ENCODE peak calls at places on chromosome 18, in five cellular contexts. P, S, A, W and Q are unnamed samples.

GRCh38 chr18:36589857-36590543 is 238.8 kb downstream of the TPGS2 start:
- DNase-seq in S (no peak), W (no peak), A (no peak), P (no peak), Q (no peak)

GRCh38 chr18:7521226-7521856 is 45.8 kb upstream of the PTPRM start:
- DNase-seq in S (no peak), W (no peak), A (no peak), P (no peak), Q (no peak)

GRCh38 chr18:61606759-61607158 is 273.5 kb downstream of the CDH20 start:
- DNase-seq in S (no peak), P (peak; percentile 66), W (no peak), A (peak; percentile 92), Q (no peak)

GRCh38 chr18:35917043-35917442 is 55.4 kb upstream of the RMP24 start:
- DNase-seq in A (no peak), S (no peak), P (no peak), W (no peak), Q (no peak)

GRCh38 chr18:67285583-67285982 is 230.9 kb downstream of the DSEL start:
- DNase-seq in S (no peak), P (no peak), A (no peak), W (no peak), Q (no peak)

GRCh38 chr18:66603941-66604627 is at the start of gene CDH19:
- DNase-seq in S (no peak), W (no peak), A (no peak), P (peak; percentile 94), Q (no peak)

GRCh38 chr18:62183578-62184195 is 3.2 kb downstream of the PIGN start:
- DNase-seq in W (no peak), S (no peak), A (peak; percentile 72), P (no peak), Q (no peak)

GRCh38 chr18:23106575-23106974 is 28.7 kb upstream of the CABLES1 start:
- DNase-seq in S (no peak), P (peak; percentile 81), W (no peak), A (peak; percentile 93), Q (no peak)

GRCh38 chr18:74577019-74577418 is 20.7 kb upstream of the ZNF407 start:
- DNase-seq in P (no peak), W (no peak), S (no peak), A (no peak), Q (no peak)

GRCh38 chr18:36312806-36313395 is 15.4 kb downstream of the FHOD3 start:
- DNase-seq in W (no peak), S (no peak), A (no peak), P (no peak), Q (peak; percentile 25)

DNA sequence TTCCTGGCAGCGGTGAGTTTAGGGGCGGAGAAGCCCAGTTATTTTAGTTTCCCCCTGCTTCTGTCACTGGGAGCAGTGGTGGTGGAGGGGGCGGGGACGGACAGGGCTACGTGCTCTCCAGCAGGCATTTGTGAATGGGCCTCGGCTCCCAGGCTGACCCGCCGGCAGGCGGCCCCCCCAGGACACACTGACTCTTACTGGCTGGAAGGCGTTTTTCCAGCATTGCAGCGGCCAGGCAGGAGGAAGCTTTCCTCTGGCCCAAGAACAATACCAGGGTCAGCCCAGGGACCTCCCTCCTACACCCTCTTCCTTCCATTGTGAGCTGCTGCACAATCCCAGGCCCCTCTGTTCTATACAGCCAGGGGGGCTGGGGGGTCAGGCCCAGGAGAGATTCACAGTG is 142.0 kb downstream of the CTIF start:
- DNase-seq in P (no peak), A (no peak), W (no peak), S (peak; percentile 75), Q (no peak)
- TF ChIP-seq CTCF in P (no peak), A (no peak), W (no peak), S (no peak), Q (peak; percentile 34)

GRCh38 chr18:9902832-9903231 is 11.0 kb upstream of the VAPA start:
- DNase-seq in A (peak; percentile 52), W (no peak), P (no peak), S (no peak), Q (no peak)
- TF ChIP-seq CTCF in A (no peak), W (no peak), P (no peak), S (no peak), Q (no peak)

GRCh38 chr18:22084547-22084946 is 84.8 kb upstream of the GATA6 start:
- DNase-seq in A (no peak), W (no peak), P (no peak), S (no peak), Q (no peak)
- TF ChIP-seq CTCF in A (no peak), W (no peak), P (no peak), S (no peak), Q (no peak)

DNA sequence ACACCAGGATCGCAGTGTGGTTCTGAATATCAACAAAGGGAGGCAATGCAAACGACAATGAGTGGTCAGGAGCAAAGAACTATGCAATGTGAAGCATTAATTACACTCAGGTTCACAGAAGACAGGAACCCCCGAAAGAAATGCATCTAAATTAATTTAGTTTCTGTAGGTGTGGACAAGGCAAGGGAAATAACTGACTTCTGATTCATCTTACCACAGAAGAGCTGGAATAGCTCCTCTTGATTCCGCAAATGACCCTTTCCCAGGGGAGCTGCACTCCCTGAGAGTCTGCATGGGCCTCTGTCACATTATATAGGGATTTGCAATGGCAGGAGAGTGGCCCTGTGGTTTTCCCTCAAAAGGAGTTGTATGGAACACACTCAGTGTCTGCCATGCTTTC is 263.9 kb upstream of the APCDD1 start:
- DNase-seq in W (no peak), S (no peak), P (no peak), A (peak; percentile 14), Q (no peak)
- TF ChIP-seq CTCF in W (no peak), S (no peak), P (no peak), A (no peak), Q (no peak)

GRCh38 chr18:25672490-25672889 is 320.5 kb upstream of the ZNF521 start:
- DNase-seq in S (no peak), P (no peak), W (no peak), A (no peak), Q (no peak)

GRCh38 chr18:25675123-25675850 is 323.3 kb upstream of the ZNF521 start:
- DNase-seq in P (no peak), S (no peak), W (no peak), A (no peak), Q (no peak)

GRCh38 chr18:25674183-25674582 is 322.2 kb upstream of the ZNF521 start:
- DNase-seq in W (no peak), S (no peak), P (no peak), A (no peak), Q (no peak)

GRCh38 chr18:25669741-25670140 is 317.8 kb upstream of the ZNF521 start:
- DNase-seq in W (no peak), A (peak; percentile 37), S (no peak), P (no peak), Q (no peak)
- TF ChIP-seq CTCF in W (no peak), A (peak; percentile 42), S (no peak), P (no peak), Q (no peak)

DNA sequence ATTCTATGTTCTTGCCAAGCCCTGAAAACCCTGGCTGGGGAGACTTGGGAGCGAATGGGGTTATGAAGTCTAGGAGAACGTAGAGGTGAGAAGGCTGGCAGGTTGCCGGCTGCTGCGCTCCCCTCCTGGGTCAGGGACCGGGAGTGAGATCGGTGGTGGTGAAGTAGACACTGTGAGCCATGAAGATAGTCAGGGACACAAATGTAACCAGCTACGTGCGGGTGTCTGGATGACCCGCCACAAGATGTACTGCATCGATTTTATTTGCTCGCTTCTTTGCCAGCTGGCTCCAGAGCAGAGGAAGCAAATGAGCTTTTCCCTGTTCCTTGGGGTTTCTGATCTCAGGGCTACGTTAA is 360.8 kb downstream of the ZNF521 start:
- DNase-seq in A (no peak), W (no peak), S (no peak), P (no peak), Q (no peak)
- TF ChIP-seq CTCF in A (no peak), W (no peak), S (no peak), P (no peak), Q (no peak)

GRCh38 chr18:45526120-45526841 is 89.0 kb upstream of the SLC14A2 start:
- DNase-seq in W (no peak), S (no peak), P (no peak), A (peak; percentile 56), Q (no peak)
- TF ChIP-seq CTCF in W (no peak), S (no peak), P (peak; percentile 14), A (peak; percentile 24), Q (peak; percentile 46)

GRCh38 chr18:12328179-12328823 is 20.3 kb downstream of the TUBB6 start:
- DNase-seq in P (no peak), S (no peak), W (no peak), A (no peak), Q (no peak)
- TF ChIP-seq CTCF in P (no peak), S (no peak), W (no peak), A (no peak), Q (peak; percentile 18)

DNA sequence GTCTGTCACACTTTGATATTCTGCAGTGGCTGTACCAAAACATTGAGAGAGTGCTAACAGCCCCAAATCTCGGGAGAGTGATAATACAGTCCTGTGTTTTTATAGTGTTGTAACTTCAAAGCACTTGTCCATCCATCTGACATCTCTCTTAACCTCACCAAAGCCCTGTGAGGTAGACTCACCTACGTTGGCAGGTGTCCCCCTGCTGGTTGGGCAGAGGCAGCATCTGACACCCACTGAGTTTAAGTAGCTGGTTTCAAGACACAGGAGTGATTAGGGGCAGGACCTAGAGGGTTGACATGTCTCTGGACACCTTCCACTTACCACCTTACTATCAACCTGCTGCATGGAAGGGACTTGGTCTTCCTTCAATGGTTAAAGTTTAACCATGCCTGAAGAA is 22.9 kb downstream of the COLEC12 start:
- DNase-seq in A (no peak), W (no peak), S (no peak), P (no peak), Q (no peak)
- TF ChIP-seq CTCF in A (peak; percentile 9), W (peak; percentile 64), S (no peak), P (peak; percentile 49), Q (peak; percentile 42)

GRCh38 chr18:32261003-32261402 is 71.2 kb downstream of the MEP1B start:
- DNase-seq in S (no peak), P (no peak), A (no peak), W (no peak), Q (no peak)
- TF ChIP-seq CTCF in S (no peak), P (peak; percentile 21), A (no peak), W (no peak), Q (peak; percentile 51)